ENCODE peak calls at places on chromosome 14, in five cellular contexts. X is AG08396; R is immature natural killer cell; Y is C1 segment of cervical spinal cord; B is stimulated activated naive CD4-positive, alpha-beta T cell. P is an unnamed sample.

GRCh38 chr14:72521968-72522741 is 371.7 kb downstream of the DPF3 start:
- DNase-seq in R (no peak), Y (no peak), X (no peak), B (no peak), P (no peak)

GRCh38 chr14:85991156-85991555 is 461.2 kb downstream of the FLRT2 start:
- DNase-seq in Y (no peak), R (no peak), B (no peak), X (peak), P (no peak)

GRCh38 chr14:46472261-46472660 is 179.3 kb downstream of the RPL10L start:
- DNase-seq in R (no peak), X (no peak), Y (no peak), B (no peak), P (no peak)

GRCh38 chr14:20400965-20401593 is 12.2 kb downstream of the TEP1 start:
- DNase-seq in Y (no peak), B (no peak), R (no peak), X (no peak), P (no peak)

GRCh38 chr14:102799684-102800562 is 22.7 kb downstream of the TRAF3 start:
- DNase-seq in B (no peak), Y (no peak), R (no peak), X (peak), P (no peak)

GRCh38 chr14:91817566-91818325 is 49.6 kb downstream of the TC2N start:
- DNase-seq in R (no peak), B (no peak), Y (no peak), X (no peak), P (no peak)

GRCh38 chr14:22532345-22533056 is 56.5 kb downstream of the DAD1 start:
- DNase-seq in X (no peak), Y (no peak), R (no peak), B (no peak), P (peak)

GRCh38 chr14:75515631-75515999 is 6.7 kb upstream of the BATF start:
- DNase-seq in R (no peak), X (no peak), B (no peak), Y (peak), P (peak)

GRCh38 chr14:101719708-101720107 is 41.8 kb upstream of the PPP2R5C start:
- DNase-seq in Y (no peak), X (no peak), R (no peak), B (no peak), P (no peak)

GRCh38 chr14:80483331-80483730 is 272.0 kb upstream of the DIO2 start:
- DNase-seq in Y (no peak), B (no peak), R (no peak), X (no peak), P (no peak)

GRCh38 chr14:54337314-54337713 is 59.5 kb upstream of the CDKN3 start:
- DNase-seq in X (no peak), B (no peak), Y (no peak), R (no peak), P (no peak)

GRCh38 chr14:23041729-23042128 is 283 bp upstream of the PSMB11 start:
- DNase-seq in Y (no peak), X (no peak), R (no peak), B (no peak), P (no peak)

GRCh38 chr14:99318959-99319295 is 46.9 kb upstream of the BCL11B start:
- DNase-seq in Y (no peak), B (no peak), R (no peak), X (no peak), P (no peak)

GRCh38 chr14:105993814-105994213 is 467.4 kb downstream of the TMEM121 start:
- DNase-seq in B (no peak), X (no peak), Y (no peak), R (peak), P (no peak)

GRCh38 chr14:100239200-100239839 is 376 bp downstream of the YY1 start:
- DNase-seq in Y (no peak), R (peak), X (no peak), B (peak), P (no peak)

GRCh38 chr14:101072945-101073597 is 169.5 kb upstream of the RTL1 start:
- DNase-seq in X (peak), B (no peak), R (no peak), Y (no peak), P (peak)

GRCh38 chr14:106513302-106513701 is 986.9 kb downstream of the TMEM121 start:
- DNase-seq in B (no peak), Y (no peak), X (no peak), R (no peak), P (no peak)

GRCh38 chr14:104930526-104931322 is 6.0 kb downstream of the PLD4 start:
- DNase-seq in B (no peak), R (no peak), X (peak), Y (no peak), P (no peak)

P was measured in KBM-7.